ENCODE peak calls at places on chromosomes 12 and 14, in five cellular contexts. R is body of pancreas, D is A549, Q is Caco-2, I is GM23338. L is an unnamed sample.

GRCh38 chr14:51534623-51535022 is 117.1 kb upstream of the FRMD6 start:
- DNase-seq in R (peak; percentile 41), D (peak; percentile 42), Q (peak; percentile 88), I (no peak), L (peak; percentile 74)

GRCh38 chr14:100737526-100737925 is 10.8 kb downstream of the DLK1 start:
- DNase-seq in R (no peak), D (no peak), Q (peak; percentile 7), I (no peak), L (no peak)

GRCh38 chr12:78864483-78865296 is at the start of gene SYT1:
- DNase-seq in R (no peak), D (peak; percentile 96), Q (peak; percentile 71), I (peak; percentile 93), L (no peak)

GRCh38 chr12:75578546-75578945 is 67.1 kb upstream of the KRR1 start:
- DNase-seq in R (no peak), D (no peak), Q (no peak), I (no peak), L (no peak)

GRCh38 chr14:68137704-68138619 is 318.4 kb downstream of the RAD51B start:
- DNase-seq in R (peak; percentile 20), D (peak; percentile 98), Q (peak; percentile 72), I (peak; percentile 95), L (no peak)

GRCh38 chr14:60648169-60648933 is 926 bp downstream of the SIX1 start:
- DNase-seq in R (no peak), D (peak; percentile 41), Q (no peak), I (peak; percentile 45), L (no peak)

GRCh38 chr12:124188059-124188458 is 106.8 kb upstream of the RFLNA start:
- DNase-seq in R (no peak), D (no peak), Q (no peak), I (no peak), L (no peak)

GRCh38 chr14:41609704-41610183 is 3.1 kb downstream of the LRFN5 start:
- DNase-seq in R (no peak), D (peak; percentile 39), Q (no peak), I (peak; percentile 89), L (peak; percentile 4)

GRCh38 chr12:101939856-101940265 is 62.5 kb downstream of the DRAM1 start:
- DNase-seq in R (peak; percentile 45), D (peak; percentile 71), Q (peak; percentile 67), I (peak; percentile 90), L (peak; percentile 59)

GRCh38 chr14:73640796-73641195 is 4.0 kb upstream of the DNAL1 start:
- DNase-seq in R (no peak), D (no peak), Q (no peak), I (no peak), L (no peak)

GRCh38 chr12:12784911-12785814 is at the start of gene APOLD1:
- DNase-seq in R (no peak), D (no peak), Q (no peak), I (peak; percentile 69), L (no peak)

GRCh38 chr14:89013698-89014569 is 189.5 kb downstream of the TTC8 start:
- DNase-seq in R (no peak), D (no peak), Q (no peak), I (no peak), L (no peak)

GRCh38 chr12:76029982-76030377 is 1.6 kb downstream of the PHLDA1 start:
- DNase-seq in R (no peak), D (peak; percentile 78), Q (no peak), I (peak; percentile 52), L (no peak)

GRCh38 chr12:105204916-105205315 is 31.1 kb downstream of the APPL2 start:
- DNase-seq in R (no peak), D (no peak), Q (no peak), I (no peak), L (no peak)

GRCh38 chr14:76917759-76918175 is 91.6 kb downstream of the LRRC74A start:
- DNase-seq in R (peak; percentile 65), D (no peak), Q (no peak), I (no peak), L (peak; percentile 66)

GRCh38 chr14:90756755-90757345 is 59.4 kb downstream of the TTC7B start:
- DNase-seq in R (no peak), D (peak; percentile 5), Q (no peak), I (peak; percentile 73), L (no peak)
- TF ChIP-seq CTCF in R (no peak), D (no peak), Q (no peak), I (peak; percentile 55), L (no peak)

GRCh38 chr14:103317251-103317650 is 16.8 kb upstream of the EIF5 start:
- DNase-seq in R (no peak), D (no peak), Q (no peak), I (peak; percentile 67), L (no peak)

GRCh38 chr14:103318750-103319419 is 15.2 kb upstream of the EIF5 start:
- DNase-seq in R (no peak), D (no peak), Q (no peak), I (no peak), L (no peak)

GRCh38 chr14:103316723-103317122 is 17.3 kb upstream of the EIF5 start:
- DNase-seq in R (no peak), D (no peak), Q (no peak), I (peak; percentile 50), L (no peak)

GRCh38 chr14:103319422-103319821 is 14.6 kb upstream of the EIF5 start:
- DNase-seq in R (no peak), D (no peak), Q (no peak), I (no peak), L (no peak)

GRCh38 chr14:103317976-103318580 is 16.0 kb upstream of the EIF5 start:
- DNase-seq in R (no peak), D (no peak), Q (no peak), I (no peak), L (no peak)
- H3K4me3 ChIP-seq in R (no peak overlapping the region), D (no peak overlapping the region), Q (no peak overlapping the region), I (no peak overlapping the region), L (no peak overlapping the region)

GRCh38 chr14:94538070-94538740 is 23.0 kb upstream of the SERPINA4 start:
- DNase-seq in R (no peak), D (no peak), Q (no peak), I (no peak), L (no peak)

GRCh38 chr14:94542111-94542810 is 19.0 kb upstream of the SERPINA4 start:
- DNase-seq in R (no peak), D (no peak), Q (no peak), I (no peak), L (no peak)

GRCh38 chr14:94539181-94539580 is 22.1 kb upstream of the SERPINA4 start:
- DNase-seq in R (no peak), D (no peak), Q (no peak), I (no peak), L (no peak)

GRCh38 chr14:94541234-94541975 is 19.8 kb upstream of the SERPINA4 start:
- DNase-seq in R (no peak), D (no peak), Q (no peak), I (no peak), L (no peak)

DNA sequence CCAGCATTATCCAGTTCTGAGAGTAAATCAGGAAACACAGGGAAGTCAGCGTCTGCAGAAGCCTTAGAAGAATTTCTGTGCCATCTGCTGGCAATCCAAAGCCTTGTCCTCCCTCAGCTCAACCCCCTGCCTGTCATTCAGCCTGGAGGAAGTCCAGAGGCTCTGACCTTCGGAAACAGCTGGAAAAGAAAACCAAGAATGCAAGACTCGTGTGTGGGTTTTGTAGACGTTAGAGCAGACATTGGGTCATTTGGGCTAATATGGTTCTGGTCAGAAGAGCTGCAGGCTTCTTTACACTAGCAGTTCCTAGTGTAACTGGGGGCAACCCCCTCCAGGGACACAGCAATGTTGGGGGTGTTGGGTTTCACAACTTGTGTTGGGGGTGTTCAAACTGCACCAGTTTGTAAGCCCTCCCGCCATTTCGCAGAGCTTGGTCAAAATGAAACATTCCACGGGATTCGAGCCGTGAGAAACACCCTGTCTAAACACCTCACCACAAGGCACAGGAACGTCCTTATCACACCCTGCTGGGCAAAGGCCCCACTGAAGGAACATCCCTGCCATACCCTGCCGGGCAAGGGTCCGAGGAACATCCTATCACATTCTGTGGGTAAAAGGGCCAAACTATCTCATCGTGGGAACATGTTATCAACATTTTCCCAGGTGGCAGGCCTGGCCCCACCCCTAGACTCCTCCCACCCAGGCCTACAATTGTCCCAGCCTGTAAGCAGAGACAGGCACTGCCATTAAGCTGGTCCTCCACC is 21.0 kb upstream of the SERPINA4 start:
- DNase-seq in R (no peak), D (peak; percentile 27), Q (no peak), I (no peak), L (no peak)
- TF ChIP-seq CTCF in R (no peak), D (no peak), Q (peak; percentile 20), I (no peak), L (peak; percentile 38)

GRCh38 chr12:100159391-100160104 is 16.9 kb upstream of the BLTP3B start:
- DNase-seq in R (no peak), D (no peak), Q (no peak), I (no peak), L (no peak)

GRCh38 chr12:100164153-100164704 is 21.6 kb upstream of the BLTP3B start:
- DNase-seq in R (no peak), D (no peak), Q (no peak), I (no peak), L (no peak)

GRCh38 chr12:100165356-100165755 is 22.7 kb upstream of the BLTP3B start:
- DNase-seq in R (no peak), D (no peak), Q (no peak), I (no peak), L (no peak)

GRCh38 chr12:100166232-100166631 is 23.6 kb upstream of the BLTP3B start:
- DNase-seq in R (no peak), D (no peak), Q (no peak), I (no peak), L (no peak)

GRCh38 chr12:100163416-100164152 is 20.9 kb upstream of the BLTP3B start:
- DNase-seq in R (peak; percentile 75), D (peak; percentile 85), Q (no peak), I (peak; percentile 95), L (peak; percentile 70)
- H3K4me3 ChIP-seq in R (no peak overlapping the region), D (peak overlapping the region; percentile 44), Q (no peak overlapping the region), I (peak overlapping the region; percentile 41), L (peak overlapping the region; percentile 42)

GRCh38 chr14:55245657-55246268 is 25.5 kb upstream of the FBXO34 start:
- DNase-seq in R (peak; percentile 19), D (peak; percentile 33), Q (no peak), I (peak; percentile 64), L (no peak)
- TF ChIP-seq CTCF in R (peak; percentile 55), D (peak; percentile 59), Q (peak; percentile 65), I (peak; percentile 77), L (peak; percentile 75)

DNA sequence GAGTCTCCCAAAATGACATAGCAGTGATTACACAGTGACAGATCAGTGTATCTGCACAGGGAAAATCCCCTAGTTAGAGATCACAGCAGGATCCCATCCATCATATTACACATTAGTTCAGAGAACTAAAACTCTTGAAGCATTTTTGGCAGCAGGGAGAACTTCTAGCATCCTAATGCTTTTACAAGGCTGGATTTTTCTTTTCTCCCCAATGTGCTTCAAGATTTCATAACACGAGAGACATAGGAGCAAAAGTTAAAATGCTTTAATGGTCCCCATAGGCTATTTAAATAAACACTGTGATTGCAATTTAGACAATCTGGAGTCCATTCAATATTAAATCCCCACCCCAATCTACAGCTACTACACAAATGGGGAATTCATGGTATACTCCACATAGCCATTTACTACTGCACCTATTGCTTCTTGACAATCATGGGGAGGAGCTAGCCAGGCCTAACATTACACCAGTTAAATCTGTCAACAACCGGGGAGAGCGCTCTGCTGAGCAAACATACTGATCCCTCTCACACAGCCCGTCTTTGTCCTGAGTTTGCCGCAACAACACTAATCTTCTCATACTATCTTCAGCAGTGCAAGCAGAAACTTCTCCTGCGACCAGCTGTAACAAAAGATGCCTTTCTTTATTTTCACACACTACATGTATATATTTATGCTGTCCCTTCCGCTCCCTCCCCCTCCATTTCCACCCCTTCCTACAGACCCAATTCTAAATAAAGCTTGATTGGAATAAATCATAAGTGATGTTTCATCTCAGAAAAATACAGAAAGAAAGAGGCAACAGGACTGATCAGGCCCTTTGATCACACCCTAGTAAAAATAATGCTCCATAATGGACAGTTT is 120.3 kb upstream of the SOX5 start:
- DNase-seq in R (no peak), D (no peak), Q (peak; percentile 85), I (peak; percentile 44), L (no peak)
- H3K4me3 ChIP-seq in R (no peak overlapping the region), D (no peak overlapping the region), Q (no peak overlapping the region), I (no peak overlapping the region), L (no peak overlapping the region)